ENCODE peak calls at places on chromosomes 13 and 19, in six cellular contexts. O is GM12891, X is K562, J is H1, F is GM12878, Z is HepG2. S is an unnamed sample.

GRCh38 chr19:45364696-45365095 is 5.7 kb downstream of the ERCC2 start:
- DNase-seq in O (no peak), X (no peak), J (no peak), F (no peak), Z (no peak), S (no peak)

GRCh38 chr19:49920624-49921363 is 8.2 kb upstream of the ATF5 start:
- DNase-seq in O (no peak), X (no peak), J (no peak), F (peak), Z (no peak), S (no peak)

GRCh38 chr13:107099661-107100060 is 531.7 kb upstream of the ARGLU1 start:
- DNase-seq in O (no peak), X (no peak), J (no peak), F (no peak), Z (no peak), S (no peak)

GRCh38 chr13:33450956-33451709 is 165.6 kb upstream of the STARD13 start:
- DNase-seq in O (no peak), X (no peak), J (no peak), F (no peak), Z (no peak), S (no peak)

GRCh38 chr19:42426643-42427042 is 545 bp downstream of the LIPE start:
- DNase-seq in O (no peak), X (no peak), J (no peak), F (no peak), Z (no peak), S (no peak)

GRCh38 chr19:588758-589692 is 656 bp upstream of the HCN2 start:
- DNase-seq in O (no peak), X (no peak), J (no peak), F (no peak), Z (no peak), S (no peak)

GRCh38 chr19:48645652-48646191 is at the start of gene CA11:
- DNase-seq in O (no peak), X (no peak), J (no peak), F (no peak), Z (no peak), S (no peak)

GRCh38 chr19:4206818-4207484 is 22.4 kb upstream of the EBI3 start:
- DNase-seq in O (no peak), X (no peak), J (no peak), F (no peak), Z (no peak), S (no peak)

GRCh38 chr19:2807379-2808128 is 12.1 kb upstream of the ZNF554 start:
- DNase-seq in O (peak), X (no peak), J (no peak), F (no peak), Z (no peak), S (no peak)

GRCh38 chr13:109700176-109700575 is 86.2 kb downstream of the IRS2 start:
- DNase-seq in O (no peak), X (peak), J (no peak), F (no peak), Z (no peak), S (no peak)
- TF ChIP-seq TAF1 in O (no peak), X (no peak), J (no peak), F (no peak), Z (no peak), S (no peak)

GRCh38 chr19:10114651-10115391 is 3.3 kb downstream of the P2RY11 start:
- DNase-seq in O (no peak), X (no peak), J (no peak), F (no peak), Z (no peak), S (peak)
- TF ChIP-seq POLR2A in O (peak), X (peak), J (no peak), F (peak), Z (peak), S (no peak)

DNA sequence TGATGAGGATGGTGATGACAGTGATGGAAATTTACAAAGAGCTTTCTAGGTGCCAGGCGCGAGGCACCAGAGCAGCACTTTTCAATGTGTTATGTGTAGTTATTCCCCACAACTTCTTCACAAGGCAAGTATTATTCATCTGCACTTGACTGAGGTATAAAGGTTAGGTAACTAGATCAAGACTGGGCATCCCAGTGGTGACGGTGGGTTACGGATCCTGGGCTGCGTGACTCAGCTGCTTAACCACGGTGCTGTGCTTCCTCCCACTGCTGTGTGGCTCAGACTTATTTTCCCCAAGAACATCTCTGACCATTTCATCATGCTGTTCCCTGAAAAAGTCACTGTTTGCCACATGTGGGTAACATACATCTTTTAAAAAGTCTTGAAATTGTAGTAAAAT is 19.3 kb downstream of the EDDM13 start:
- DNase-seq in O (no peak), X (no peak), J (no peak), F (no peak), Z (no peak), S (no peak)
- TF ChIP-seq TAF1 in O (no peak), X (no peak), J (no peak), F (no peak), Z (no peak), S (no peak)

GRCh38 chr13:79359064-79359463 is 47.0 kb downstream of the RBM26 start:
- DNase-seq in O (no peak), X (no peak), J (no peak), F (no peak), Z (no peak), S (no peak)

GRCh38 chr13:79353698-79354097 is 52.4 kb downstream of the RBM26 start:
- DNase-seq in O (no peak), X (no peak), J (no peak), F (no peak), Z (no peak), S (no peak)

GRCh38 chr13:79349011-79349410 is 57.0 kb downstream of the RBM26 start:
- DNase-seq in O (no peak), X (no peak), J (no peak), F (no peak), Z (no peak), S (no peak)

GRCh38 chr13:79352107-79352506 is 53.9 kb downstream of the RBM26 start:
- DNase-seq in O (no peak), X (no peak), J (no peak), F (no peak), Z (no peak), S (no peak)

DNA sequence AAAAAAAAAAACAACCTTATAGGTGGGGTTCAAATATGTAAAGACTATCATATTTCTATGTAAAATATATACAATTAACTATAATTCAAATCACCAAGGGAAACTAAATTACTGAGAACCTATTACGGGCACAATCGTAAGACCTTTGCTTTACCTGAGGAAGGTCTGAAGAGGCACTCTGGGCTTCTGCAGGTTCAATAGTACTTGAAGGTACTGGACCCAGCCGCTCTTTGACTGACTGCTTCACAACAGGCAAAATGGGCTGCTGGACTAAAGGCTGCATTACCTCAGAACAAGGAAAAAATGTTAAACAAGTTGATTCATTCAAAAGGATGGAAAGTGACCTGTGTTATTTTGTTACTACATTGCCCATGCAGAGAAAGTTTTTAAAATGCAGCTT is 51.8 kb downstream of the RBM26 start:
- DNase-seq in O (no peak), X (no peak), J (no peak), F (no peak), Z (no peak), S (no peak)
- TF ChIP-seq POLR2A in O (no peak), X (no peak), J (no peak), F (no peak), Z (no peak), S (no peak)

GRCh38 chr13:88707652-88708051 is 1036.5 kb downstream of the SLITRK5 start:
- DNase-seq in O (no peak), X (no peak), J (no peak), F (no peak), Z (no peak), S (no peak)
- TF ChIP-seq TAF1 in O (no peak), X (no peak), J (no peak), F (no peak), Z (no peak), S (no peak)

GRCh38 chr19:5478925-5479588 is 23.8 kb downstream of the ZNRF4 start:
- DNase-seq in O (no peak), X (no peak), J (no peak), F (no peak), Z (no peak), S (no peak)
- TF ChIP-seq POLR2A in O (no peak), X (no peak), J (no peak), F (no peak), Z (no peak), S (no peak)

DNA sequence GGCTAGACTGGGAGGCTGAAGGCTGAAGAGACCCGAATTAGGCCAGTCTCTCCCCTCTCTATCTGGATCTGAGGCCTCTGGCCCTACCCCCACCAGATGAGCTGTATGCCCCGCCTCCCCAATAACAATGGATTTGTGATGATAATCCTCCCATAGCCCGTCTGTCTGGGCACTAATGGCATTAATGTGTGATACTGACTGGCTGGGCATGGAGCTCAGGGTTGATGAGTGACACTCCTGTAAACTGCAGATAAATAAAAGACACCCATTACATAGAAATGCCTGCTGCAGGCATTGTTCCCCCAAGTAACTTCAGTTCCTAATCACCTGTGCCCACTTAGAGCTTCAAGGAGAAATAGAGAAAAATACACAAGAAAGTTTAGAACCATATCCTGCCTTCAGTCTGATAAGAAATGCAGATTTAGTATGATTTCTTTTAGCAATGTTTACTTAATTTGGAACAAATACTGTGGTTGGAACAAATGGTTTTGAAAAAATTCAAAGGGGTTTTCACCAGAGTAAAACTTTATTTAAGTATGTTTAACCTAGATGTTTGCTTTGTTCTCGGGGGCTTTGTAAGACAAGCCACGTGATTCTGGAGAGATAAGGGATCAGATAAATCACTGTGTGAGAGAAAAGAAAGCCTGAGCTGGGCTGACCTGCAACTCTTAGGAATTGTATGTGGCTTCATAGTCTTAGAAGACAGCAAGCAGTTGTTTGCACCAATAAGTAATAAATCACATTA is 60.3 kb downstream of the TNFRSF19 start:
- DNase-seq in O (no peak), X (no peak), J (no peak), F (no peak), Z (peak), S (no peak)
- TF ChIP-seq TAF1 in O (no peak), X (no peak), J (no peak), F (no peak), Z (no peak), S (no peak)

DNA sequence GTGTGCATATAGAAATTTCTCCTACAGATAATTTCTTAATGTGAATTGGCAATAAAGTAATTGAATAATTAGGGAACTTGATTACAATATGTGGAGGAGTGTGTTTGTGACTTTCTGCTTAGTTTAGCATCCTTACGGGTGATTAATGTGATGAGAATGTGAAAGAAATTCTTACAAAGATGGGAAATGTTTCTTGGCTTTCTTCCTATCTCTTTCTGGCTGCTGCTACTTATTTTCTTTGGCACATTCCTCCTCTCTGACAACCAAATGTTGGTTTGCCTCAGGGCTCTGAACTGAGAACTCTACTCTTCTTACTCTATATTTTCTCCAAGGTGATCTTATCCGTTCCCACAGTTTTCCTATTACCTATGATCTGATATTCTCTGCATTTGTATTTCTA is 300.1 kb downstream of the TBC1D4 start:
- DNase-seq in O (no peak), X (no peak), J (no peak), F (no peak), Z (no peak), S (no peak)
- TF ChIP-seq POLR2A in O (no peak), X (no peak), J (no peak), F (no peak), Z (no peak), S (no peak)

DNA sequence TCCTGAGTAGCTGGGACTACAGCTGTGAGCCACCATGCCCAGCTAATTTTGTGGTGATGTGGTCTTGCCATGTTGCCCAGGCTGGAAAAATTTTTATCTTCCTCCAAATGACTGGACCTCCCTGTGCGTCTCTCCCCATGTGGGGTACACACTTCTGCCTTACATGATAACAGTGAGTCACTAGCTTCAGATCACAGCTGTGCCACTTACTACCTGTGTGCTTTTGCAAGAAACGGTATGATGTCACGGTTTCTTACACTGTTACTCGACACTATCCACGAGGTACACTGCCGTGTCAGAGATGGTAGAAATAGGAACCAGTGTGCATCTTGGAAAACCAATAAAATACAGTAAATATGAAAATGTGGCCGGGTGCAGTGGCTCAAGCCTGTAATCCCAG is 17.5 kb upstream of the ZNF414 start:
- DNase-seq in O (no peak), X (no peak), J (no peak), F (no peak), Z (no peak), S (no peak)
- TF ChIP-seq TAF1 in O (no peak), X (no peak), J (no peak), F (no peak), Z (no peak), S (no peak)

S was measured in GM12892.